ENCODE peak calls at places on chromosome 9, in eight cellular contexts. Z is foreskin fibroblast, I is fibroblast of mammary gland, W is GM23248, R is epithelial cell of proximal tubule, P is choroid plexus epithelial cell, G is AG10803, T is PC-3. F is an unnamed sample.

GRCh38 chr9:69223605-69224004 is 49.5 kb downstream of the TJP2 start:
- DNase-seq in Z (peak), I (peak), W (peak), R (no peak), P (peak), G (peak), T (peak), F (peak)

GRCh38 chr9:75235632-75236031 is 147.3 kb downstream of the OSTF1 start:
- DNase-seq in Z (no peak), I (no peak), W (no peak), R (peak), P (peak), G (no peak), T (peak), F (no peak)

GRCh38 chr9:121885345-121885901 is 207.7 kb downstream of the TTLL11 start:
- DNase-seq in Z (no peak), I (peak), W (no peak), R (peak), P (peak), G (no peak), T (no peak), F (no peak)

GRCh38 chr9:113963914-113964739 is 88.0 kb downstream of the ZNF618 start:
- DNase-seq in Z (no peak), I (no peak), W (no peak), R (no peak), P (no peak), G (peak), T (no peak), F (no peak)

GRCh38 chr9:15696979-15697378 is 144.1 kb downstream of the CCDC171 start:
- DNase-seq in Z (peak), I (no peak), W (peak), R (no peak), P (peak), G (peak), T (peak), F (peak)

GRCh38 chr9:112831281-112831851 is 59.3 kb downstream of the SLC46A2 start:
- DNase-seq in Z (no peak), I (no peak), W (peak), R (no peak), P (no peak), G (peak), T (peak), F (peak)

GRCh38 chr9:28808042-28808441 is 1234.8 kb upstream of the C9orf72 start:
- DNase-seq in Z (no peak), I (peak), W (no peak), R (peak), P (peak), G (no peak), T (peak), F (no peak)

GRCh38 chr9:133347515-133347984 is 381 bp downstream of the MED22 start:
- DNase-seq in Z (no peak), I (no peak), W (peak), R (no peak), P (peak), G (no peak), T (peak), F (no peak)

GRCh38 chr9:88741335-88741734 is 206.4 kb downstream of the NXNL2 start:
- DNase-seq in Z (no peak), I (peak), W (no peak), R (no peak), P (peak), G (no peak), T (peak), F (no peak)

GRCh38 chr9:89356782-89357181 is 38.5 kb downstream of the SECISBP2 start:
- DNase-seq in Z (no peak), I (no peak), W (no peak), R (no peak), P (no peak), G (no peak), T (no peak), F (no peak)

GRCh38 chr9:72896439-72896838 is 56.4 kb downstream of the ALDH1A1 start:
- DNase-seq in Z (no peak), I (no peak), W (no peak), R (no peak), P (no peak), G (no peak), T (no peak), F (no peak)
- H3K4me3 ChIP-seq in Z (no peak), I (no peak), W (no peak), R (no peak), P (no peak), G (no peak), T (no peak), F (no peak)

GRCh38 chr9:77014597-77015263 is 4.7 kb upstream of the FOXB2 start:
- DNase-seq in Z (no peak), I (no peak), W (peak), R (no peak), P (no peak), G (no peak), T (no peak), F (no peak)

GRCh38 chr9:77013932-77014596 is 5.4 kb upstream of the FOXB2 start:
- DNase-seq in Z (no peak), I (no peak), W (no peak), R (no peak), P (no peak), G (no peak), T (no peak), F (no peak)

GRCh38 chr9:77010527-77010926 is 8.9 kb upstream of the FOXB2 start:
- DNase-seq in Z (no peak), I (no peak), W (no peak), R (no peak), P (no peak), G (no peak), T (no peak), F (no peak)

GRCh38 chr9:77013186-77013931 is 6.1 kb upstream of the FOXB2 start:
- DNase-seq in Z (no peak), I (no peak), W (no peak), R (no peak), P (no peak), G (no peak), T (no peak), F (no peak)

DNA sequence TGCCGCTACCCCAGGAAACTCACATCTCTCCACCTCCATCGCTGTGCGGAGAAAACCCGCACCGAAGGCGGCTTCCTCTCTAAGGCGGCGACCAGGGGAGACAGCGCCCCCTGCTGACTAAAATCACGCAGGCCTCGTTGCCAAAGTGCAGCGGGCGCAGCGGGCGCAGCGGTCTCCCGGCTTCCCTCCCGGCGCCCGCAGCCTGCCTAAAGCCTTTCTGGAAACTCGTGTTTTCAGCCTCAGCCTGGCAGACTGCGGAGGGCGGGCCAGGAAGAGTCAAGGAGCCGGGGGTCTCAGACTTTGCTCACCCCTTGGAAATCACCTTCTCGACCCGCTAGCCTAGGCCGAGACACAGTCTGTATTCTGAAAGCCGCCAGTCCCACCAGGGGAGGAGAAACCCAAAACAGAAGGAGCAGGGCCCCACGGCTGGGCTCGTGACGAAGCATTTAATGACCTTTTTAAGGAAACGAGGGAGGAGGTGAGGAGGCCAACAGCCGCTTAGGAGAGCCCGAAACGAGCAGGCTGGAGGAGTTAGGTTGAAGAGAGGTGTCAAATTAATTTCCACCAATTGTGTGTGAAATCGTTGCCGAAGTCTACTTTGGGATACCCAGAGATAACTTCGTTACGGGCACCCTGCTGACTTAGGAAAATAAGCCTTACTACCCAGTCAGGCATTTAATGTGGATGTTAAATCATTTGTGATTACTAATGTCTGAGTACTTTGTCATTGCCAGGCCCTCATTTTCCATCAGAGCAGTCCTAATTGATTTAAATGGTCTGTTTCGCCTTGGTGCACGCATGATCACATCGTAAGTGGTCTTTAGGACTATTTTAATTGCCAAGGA is 7.3 kb upstream of the FOXB2 start:
- DNase-seq in Z (peak), I (peak), W (peak), R (no peak), P (peak), G (peak), T (peak), F (peak)
- H3K4me3 ChIP-seq in Z (no peak), I (no peak), W (no peak), R (peak), P (no peak), G (no peak), T (no peak), F (peak)

GRCh38 chr9:125825762-125826161 is 78.6 kb downstream of the PBX3 start:
- DNase-seq in Z (no peak), I (no peak), W (no peak), R (no peak), P (no peak), G (no peak), T (no peak), F (no peak)

GRCh38 chr9:125822160-125822559 is 75.0 kb downstream of the PBX3 start:
- DNase-seq in Z (no peak), I (no peak), W (no peak), R (no peak), P (no peak), G (peak), T (no peak), F (no peak)

GRCh38 chr9:125822902-125823301 is 75.7 kb downstream of the PBX3 start:
- DNase-seq in Z (no peak), I (no peak), W (no peak), R (no peak), P (no peak), G (no peak), T (no peak), F (no peak)

GRCh38 chr9:125820100-125820804 is 73.1 kb downstream of the PBX3 start:
- DNase-seq in Z (no peak), I (no peak), W (no peak), R (no peak), P (peak), G (no peak), T (no peak), F (no peak)

GRCh38 chr9:125821078-125821477 is 73.9 kb downstream of the PBX3 start:
- DNase-seq in Z (no peak), I (no peak), W (no peak), R (no peak), P (no peak), G (no peak), T (no peak), F (no peak)
- H3K4me3 ChIP-seq in Z (no peak), I (no peak), W (peak), R (no peak), P (no peak), G (no peak), T (no peak), F (no peak)

DNA sequence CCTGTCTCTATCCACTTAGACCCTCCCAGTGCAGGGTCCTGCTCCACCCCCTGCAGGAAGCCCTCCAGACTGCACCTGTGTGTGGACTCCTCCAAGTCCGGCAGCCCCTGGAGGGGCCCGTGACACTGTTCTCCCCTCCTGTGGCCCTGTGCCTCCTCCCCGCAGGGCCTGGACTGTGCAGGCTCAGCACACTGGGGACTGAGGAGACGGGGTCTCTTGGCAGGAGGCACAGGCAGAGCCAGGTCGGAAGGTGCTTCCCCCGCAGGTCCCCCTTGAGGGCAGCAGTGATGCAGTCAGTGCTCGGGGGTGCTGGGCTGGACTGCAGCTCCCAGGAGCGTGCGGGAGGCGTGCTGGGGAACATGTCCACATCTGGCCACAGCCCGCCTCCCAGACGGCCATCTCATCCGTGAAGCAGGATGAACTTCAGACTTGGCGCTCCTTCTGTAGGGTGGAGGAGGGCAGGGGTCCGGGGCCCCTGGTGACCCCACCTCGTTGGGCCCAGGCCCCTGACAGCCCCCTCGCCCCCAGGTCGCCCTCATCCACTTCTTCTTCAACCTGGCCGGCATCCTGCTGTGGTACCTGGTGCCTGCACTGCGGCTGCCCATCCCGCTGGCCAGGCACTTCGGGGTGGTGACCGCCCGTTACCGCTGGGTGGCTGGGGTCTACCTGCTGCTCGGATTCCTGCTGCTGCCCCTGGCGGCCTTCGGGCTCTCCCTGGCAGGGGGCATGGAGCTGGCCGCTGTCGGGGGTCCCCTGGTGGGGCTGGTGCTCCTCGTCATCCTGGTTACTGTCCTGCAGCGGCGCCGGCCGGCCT is 4.9 kb downstream of the SLC34A3 start:
- DNase-seq in Z (no peak), I (no peak), W (no peak), R (no peak), P (no peak), G (no peak), T (no peak), F (no peak)
- H3K4me3 ChIP-seq in Z (no peak), I (no peak), W (no peak), R (peak), P (no peak), G (no peak), T (no peak), F (no peak)

DNA sequence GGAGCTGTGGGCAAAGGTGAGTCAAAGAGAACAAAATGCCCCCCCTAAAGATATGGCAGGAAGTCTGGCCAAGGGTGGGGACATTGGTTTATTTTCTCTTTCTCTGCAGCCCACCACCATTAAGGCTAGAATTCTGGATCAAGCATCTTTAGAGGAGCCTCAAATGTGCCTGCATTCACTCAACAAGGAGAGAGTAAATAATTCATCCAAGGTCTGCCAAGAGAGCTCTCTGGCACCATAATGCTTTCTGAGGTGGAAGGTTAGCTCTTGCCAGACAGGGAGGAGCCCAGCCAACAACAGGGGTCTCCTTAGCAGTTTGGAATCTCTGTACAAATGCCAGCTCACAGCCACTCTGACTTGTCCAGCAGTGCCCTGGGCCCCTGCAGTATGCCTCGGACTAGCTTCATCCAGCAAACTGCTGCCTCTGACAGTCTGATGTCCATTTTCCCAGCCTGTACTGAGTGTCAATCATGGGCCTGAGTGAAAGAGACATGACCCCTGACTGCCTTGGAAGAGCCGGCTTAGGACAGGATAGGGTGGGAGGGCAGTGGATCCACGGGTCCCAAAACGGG is 127.3 kb upstream of the SLC44A1 start:
- DNase-seq in Z (no peak), I (no peak), W (no peak), R (no peak), P (no peak), G (no peak), T (no peak), F (no peak)
- H3K4me3 ChIP-seq in Z (no peak), I (no peak), W (no peak), R (no peak), P (no peak), G (no peak), T (no peak), F (no peak)

DNA sequence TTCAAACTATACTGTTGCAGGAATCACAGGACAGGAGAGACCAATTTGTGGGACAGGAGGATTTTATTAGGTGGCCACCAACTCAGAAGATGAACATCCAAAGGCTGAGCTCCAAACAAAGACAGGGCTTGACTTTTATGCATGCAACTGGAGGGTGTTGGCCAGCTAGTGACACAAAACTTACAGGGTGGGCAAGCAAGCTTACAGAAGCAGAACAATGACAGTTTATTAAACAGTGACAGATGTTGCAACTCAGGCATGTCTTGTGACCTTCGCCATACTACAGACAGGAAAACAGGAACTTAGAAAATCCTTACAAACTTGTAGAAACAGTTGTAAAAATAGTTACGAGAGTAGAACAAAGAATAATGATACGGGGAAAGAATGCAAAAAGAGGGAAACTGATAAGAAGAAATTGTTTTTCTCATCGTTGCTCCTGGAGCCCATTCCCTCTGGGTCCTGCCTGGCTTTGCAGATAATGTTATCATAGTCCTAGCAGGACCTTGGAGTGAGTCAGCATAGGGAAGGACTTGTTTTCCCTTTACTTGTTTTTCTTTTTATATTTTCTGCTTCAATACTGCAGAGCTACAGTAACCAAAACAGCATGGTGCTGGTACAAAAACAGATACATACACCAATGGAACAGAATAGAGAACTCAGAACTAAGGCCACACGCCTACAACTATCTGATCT is 2083.0 kb upstream of the ACO1 start:
- DNase-seq in Z (no peak), I (no peak), W (no peak), R (no peak), P (no peak), G (no peak), T (no peak), F (no peak)
- H3K4me3 ChIP-seq in Z (no peak), I (no peak), W (no peak), R (no peak), P (no peak), G (no peak), T (no peak), F (no peak)

DNA sequence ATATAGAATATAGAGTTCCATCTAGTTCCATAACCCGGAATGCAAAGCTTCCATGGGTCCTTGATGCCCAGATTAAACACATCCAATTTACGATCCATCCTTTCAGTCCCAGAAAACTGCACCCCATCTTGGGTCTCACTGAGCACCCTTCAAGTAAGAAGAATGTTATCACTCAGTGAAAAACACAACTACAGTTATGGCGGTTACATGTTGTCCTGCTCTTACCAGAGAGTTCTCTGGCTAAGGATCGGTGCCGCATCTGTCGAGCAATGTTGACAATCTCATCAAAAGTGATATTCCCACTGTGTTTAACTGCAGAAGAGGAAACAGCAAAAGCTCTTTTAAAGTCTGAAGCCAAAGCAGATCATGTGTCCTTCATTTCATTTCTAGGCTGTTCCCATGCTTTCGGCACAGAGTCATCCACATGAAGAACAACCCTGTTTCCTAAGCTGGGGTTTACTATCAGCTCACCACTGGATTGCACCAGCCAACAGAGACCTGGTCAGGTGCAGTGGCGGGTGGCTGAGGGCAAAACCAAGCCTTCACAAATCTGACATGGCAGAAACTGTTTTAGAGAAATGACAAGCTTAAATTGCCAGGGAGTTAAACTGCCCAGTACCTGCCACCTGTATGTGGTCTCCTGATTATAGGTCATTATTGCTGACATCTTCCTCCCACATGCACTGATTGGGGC is 2.9 kb downstream of the RPL12 start:
- DNase-seq in Z (no peak), I (no peak), W (peak), R (no peak), P (peak), G (no peak), T (no peak), F (no peak)
- H3K4me3 ChIP-seq in Z (peak), I (peak), W (peak), R (peak), P (peak), G (peak), T (peak), F (peak)

F was measured in MG63.